ENCODE peak calls at places on chromosomes 5 and 9, in six cellular contexts. Q is foreskin fibroblast, D is cardiac muscle cell, F is WTC11, C is endothelial cell, T is Calu3. L is an unnamed sample.

GRCh38 chr9:112006361-112007020 is 109.9 kb downstream of the UGCG start:
- DNase-seq in Q (no peak), D (no peak), F (no peak), C (no peak), T (no peak), L (no peak)

GRCh38 chr9:16985559-16986348 is 115.3 kb upstream of the BNC2 start:
- DNase-seq in Q (peak), D (peak), F (no peak), C (no peak), T (no peak), L (no peak)

GRCh38 chr5:98489021-98489420 is 284.4 kb upstream of the RGMB start:
- DNase-seq in Q (peak), D (no peak), F (no peak), C (no peak), T (no peak), L (no peak)

GRCh38 chr9:120445974-120446373 is 134.0 kb downstream of the CDK5RAP2 start:
- DNase-seq in Q (no peak), D (no peak), F (no peak), C (no peak), T (no peak), L (no peak)

GRCh38 chr9:98150164-98150563 is 31.1 kb upstream of the TRIM14 start:
- DNase-seq in Q (no peak), D (no peak), F (no peak), C (no peak), T (no peak), L (no peak)

GRCh38 chr9:123487944-123488343 is 131.9 kb downstream of the CRB2 start:
- DNase-seq in Q (no peak), D (no peak), F (no peak), C (no peak), T (no peak), L (peak)

GRCh38 chr9:129611302-129611800 is 9.6 kb downstream of the C9orf50 start:
- DNase-seq in Q (no peak), D (no peak), F (no peak), C (no peak), T (no peak), L (no peak)

GRCh38 chr5:134148986-134149539 is 27.7 kb downstream of the SKP1 start:
- DNase-seq in Q (no peak), D (no peak), F (no peak), C (no peak), T (no peak), L (no peak)

GRCh38 chr9:75539558-75539957 is 350.9 kb upstream of the PCSK5 start:
- DNase-seq in Q (no peak), D (no peak), F (no peak), C (no peak), T (no peak), L (no peak)

GRCh38 chr5:170885281-170885680 is 23.5 kb downstream of the RANBP17 start:
- DNase-seq in Q (no peak), D (peak), F (no peak), C (no peak), T (no peak), L (no peak)

GRCh38 chr5:43367909-43368648 is 44.1 kb downstream of the CCL28 start:
- DNase-seq in Q (no peak), D (peak), F (no peak), C (no peak), T (peak), L (no peak)

GRCh38 chr9:37390759-37391158 is 31.7 kb upstream of the GRHPR start:
- DNase-seq in Q (no peak), D (peak), F (peak), C (peak), T (no peak), L (no peak)

GRCh38 chr5:43156388-43156787 is 35.6 kb upstream of the NIM1K start:
- DNase-seq in Q (no peak), D (peak), F (no peak), C (no peak), T (no peak), L (no peak)

GRCh38 chr9:83691492-83691891 is 16.3 kb downstream of the UBQLN1 start:
- DNase-seq in Q (no peak), D (no peak), F (no peak), C (no peak), T (no peak), L (no peak)

GRCh38 chr9:90822866-90823265 is 21.2 kb downstream of the SYK start:
- DNase-seq in Q (no peak), D (no peak), F (no peak), C (no peak), T (no peak), L (no peak)

GRCh38 chr9:89536618-89537017 is 38.7 kb upstream of the SEMA4D start:
- DNase-seq in Q (no peak), D (no peak), F (no peak), C (no peak), T (no peak), L (no peak)

GRCh38 chr5:160390787-160391696 is 8.8 kb downstream of the FAM200C start:
- DNase-seq in Q (no peak), D (peak), F (no peak), C (no peak), T (no peak), L (no peak)

GRCh38 chr5:172795401-172795977 is 24.5 kb upstream of the DUSP1 start:
- DNase-seq in Q (peak), D (peak), F (no peak), C (no peak), T (no peak), L (no peak)

GRCh38 chr9:38017885-38018186 is 51.2 kb downstream of the SHB start:
- DNase-seq in Q (no peak), D (no peak), F (no peak), C (no peak), T (no peak), L (no peak)

GRCh38 chr9:87713278-87713989 is 12.5 kb upstream of the CTSL start:
- DNase-seq in Q (peak), D (peak), F (no peak), C (no peak), T (peak), L (no peak)

GRCh38 chr5:40549611-40550010 is 130.1 kb upstream of the PTGER4 start:
- DNase-seq in Q (no peak), D (no peak), F (no peak), C (no peak), T (no peak), L (no peak)

GRCh38 chr5:135482383-135482933 is 30.3 kb upstream of the TIFAB start:
- DNase-seq in Q (no peak), D (no peak), F (no peak), C (no peak), T (no peak), L (no peak)

GRCh38 chr5:141846031-141846430 is 32.2 kb downstream of the PCDH1 start:
- DNase-seq in Q (peak), D (peak), F (peak), C (no peak), T (no peak), L (peak)

GRCh38 chr9:69877852-69878507 is 57.4 kb downstream of the CFAP95 start:
- DNase-seq in Q (no peak), D (peak), F (no peak), C (peak), T (no peak), L (no peak)

GRCh38 chr9:36746415-36746814 is 173.7 kb downstream of the MELK start:
- DNase-seq in Q (no peak), D (no peak), F (no peak), C (no peak), T (no peak), L (no peak)

GRCh38 chr9:95719354-95719753 is 156.1 kb upstream of the ERCC6L2 start:
- DNase-seq in Q (no peak), D (no peak), F (no peak), C (no peak), T (no peak), L (no peak)

GRCh38 chr5:57174128-57174849 is 430 bp downstream of the GPBP1 start:
- DNase-seq in Q (peak), D (peak), F (no peak), C (peak), T (peak), L (no peak)

GRCh38 chr5:145887976-145888574 is 15.3 kb upstream of the GRXCR2 start:
- DNase-seq in Q (peak), D (peak), F (peak), C (peak), T (peak), L (peak)
- TF ChIP-seq CTCF in Q (peak), D (peak), F (no peak), C (no peak), T (peak), L (peak)

GRCh38 chr5:119578937-119579336 is 50.4 kb upstream of the FAM170A start:
- DNase-seq in Q (no peak), D (peak), F (peak), C (peak), T (peak), L (no peak)

GRCh38 chr5:119583684-119584083 is 45.7 kb upstream of the FAM170A start:
- DNase-seq in Q (no peak), D (no peak), F (no peak), C (no peak), T (no peak), L (no peak)

GRCh38 chr5:119582987-119583386 is 46.4 kb upstream of the FAM170A start:
- DNase-seq in Q (no peak), D (no peak), F (peak), C (no peak), T (no peak), L (no peak)
- TF ChIP-seq CTCF in Q (no peak), D (no peak), F (no peak), C (no peak), T (no peak), L (no peak)

GRCh38 chr5:53424691-53425597 is 55.5 kb upstream of the FST start:
- DNase-seq in Q (no peak), D (peak), F (no peak), C (no peak), T (no peak), L (no peak)

GRCh38 chr5:53427965-53428364 is 52.5 kb upstream of the FST start:
- DNase-seq in Q (no peak), D (no peak), F (no peak), C (no peak), T (no peak), L (no peak)

GRCh38 chr5:53426878-53427277 is 53.6 kb upstream of the FST start:
- DNase-seq in Q (no peak), D (no peak), F (no peak), C (no peak), T (no peak), L (no peak)

GRCh38 chr5:53426517-53426839 is 54.0 kb upstream of the FST start:
- DNase-seq in Q (no peak), D (no peak), F (no peak), C (no peak), T (no peak), L (no peak)

DNA sequence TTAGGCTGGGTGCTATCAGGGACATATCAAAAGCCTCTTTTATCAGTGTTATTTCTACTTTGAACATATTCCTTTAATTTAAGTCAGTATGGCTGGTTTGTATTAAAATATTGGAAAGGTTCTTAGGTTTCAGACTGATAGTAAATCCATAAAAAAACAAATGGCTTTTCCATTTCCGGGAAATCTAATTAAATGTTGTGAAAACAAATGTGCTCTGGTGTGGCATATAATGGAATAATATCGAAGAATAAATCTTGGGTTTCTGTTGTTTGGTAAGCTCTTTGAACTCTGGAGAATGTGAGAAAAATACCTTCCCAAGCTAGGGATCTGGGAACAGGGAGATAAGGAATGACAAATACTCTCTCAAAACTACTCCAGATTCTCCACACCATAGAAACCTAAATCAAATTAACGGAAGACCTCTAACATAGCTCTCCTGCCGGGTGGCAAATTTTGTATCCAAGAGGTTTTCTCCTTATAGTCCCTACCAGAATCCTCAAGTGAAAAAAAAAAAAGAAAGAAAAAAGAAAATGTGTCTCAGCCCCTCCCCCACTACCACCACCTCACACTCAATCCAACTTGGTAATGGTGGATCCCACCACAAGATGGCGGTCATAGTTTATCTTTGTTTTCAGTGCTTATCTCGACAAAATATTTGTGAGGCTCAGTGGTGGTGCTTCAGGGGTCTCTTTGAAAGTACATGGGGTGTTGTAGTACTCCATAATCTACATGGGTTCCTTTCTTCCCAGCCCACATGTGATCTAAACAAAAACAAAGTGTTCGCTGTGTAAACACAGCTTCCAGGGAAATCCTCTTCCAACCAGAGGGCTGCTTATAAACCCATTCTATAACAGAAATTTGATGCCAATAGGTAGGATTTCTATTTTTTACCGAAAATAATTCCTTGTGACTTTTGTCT is 54.6 kb upstream of the FST start:
- DNase-seq in Q (no peak), D (peak), F (peak), C (peak), T (no peak), L (peak)
- TF ChIP-seq CTCF in Q (no peak), D (peak), F (peak), C (peak), T (no peak), L (peak)

GRCh38 chr5:126852916-126853315 is 76.0 kb downstream of the LMNB1 start:
- DNase-seq in Q (no peak), D (no peak), F (no peak), C (no peak), T (no peak), L (no peak)

GRCh38 chr5:126857472-126858410 is 80.8 kb downstream of the LMNB1 start:
- DNase-seq in Q (no peak), D (peak), F (no peak), C (no peak), T (no peak), L (no peak)

GRCh38 chr5:126854526-126855110 is 77.7 kb downstream of the LMNB1 start:
- DNase-seq in Q (no peak), D (no peak), F (no peak), C (no peak), T (no peak), L (no peak)

GRCh38 chr5:126852104-126852531 is 75.2 kb downstream of the LMNB1 start:
- DNase-seq in Q (no peak), D (peak), F (no peak), C (no peak), T (no peak), L (no peak)

DNA sequence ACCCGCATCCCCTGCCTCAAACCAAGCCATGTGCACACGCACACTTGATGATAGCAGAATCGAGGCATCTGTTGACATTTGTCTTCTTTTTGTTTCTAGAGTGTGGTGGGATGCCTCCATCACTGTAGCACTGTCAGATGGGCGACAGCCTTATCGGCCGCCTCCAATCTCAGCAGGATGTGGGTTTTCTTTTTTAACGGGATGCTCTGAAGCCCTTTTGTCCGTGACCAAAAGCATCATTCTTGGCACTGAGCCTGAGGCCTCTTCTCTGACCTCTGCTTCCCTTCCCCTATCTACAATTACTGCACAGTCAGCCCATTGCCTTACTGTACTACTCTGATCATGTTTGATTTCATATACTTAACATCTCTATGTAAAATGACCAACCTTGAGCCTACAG is 78.3 kb downstream of the LMNB1 start:
- DNase-seq in Q (no peak), D (peak), F (no peak), C (no peak), T (no peak), L (no peak)
- TF ChIP-seq CTCF in Q (no peak), D (no peak), F (no peak), C (no peak), T (no peak), L (no peak)

GRCh38 chr5:55418994-55419991 is 111.5 kb downstream of the MTREX start:
- DNase-seq in Q (peak), D (peak), F (no peak), C (no peak), T (no peak), L (no peak)
- TF ChIP-seq CTCF in Q (no peak), D (no peak), F (no peak), C (no peak), T (no peak), L (no peak)